ENCODE peak calls at places on chromosomes 6 and 20, in ten cellular contexts. One of them, this sample, is unnamed.
A peak's percentile ranks its signal among the peaks of the same experiment; 100 is the strongest.

GRCh38 chr6:86916393-86916792 is 20.9 kb upstream of the HTR1E start:
- DNase-seq in omental fat pad: no peak
- DNase-seq in stimulated activated CD4-positive, alpha-beta T cell treated with anti-CD3 and anti-CD28 coated beads, Interleukin-2, amount 100 ng/mL, for 24 hours: no peak
- DNase-seq in naive thymus-derived CD8-positive, alpha-beta T cell: no peak
- DNase-seq in activated T-helper 1 cell treated with anti-CD3 and anti-CD28 coated beads, Interleukin-12 subunit alpha, Interleukin-12 subunit beta, Interleukin-2, Interleukin-4 antibody, amounts not matched to agents 30 ng/mL and 10 ng/mL and 1 ng/mL, durations not matched to agents 14 hours and 24 hours and 36 hours: no peak
- DNase-seq in NCI-H460: no peak
- DNase-seq in AG04450: no peak
- DNase-seq in cortex of kidney: no peak
- DNase-seq in fibroblast of lung: no peak
- DNase-seq in choroid plexus epithelial cell: no peak
- DNase-seq in this sample: no peak

GRCh38 chr20:50758469-50758868 is 27.1 kb downstream of the PARD6B start:
- DNase-seq in stimulated activated CD4-positive, alpha-beta T cell treated with anti-CD3 and anti-CD28 coated beads, Interleukin-2, amount 100 ng/mL, for 24 hours: no peak
- DNase-seq in naive thymus-derived CD8-positive, alpha-beta T cell: no peak
- DNase-seq in choroid plexus epithelial cell: no peak
- DNase-seq in activated T-helper 1 cell treated with anti-CD3 and anti-CD28 coated beads, Interleukin-12 subunit alpha, Interleukin-12 subunit beta, Interleukin-2, Interleukin-4 antibody, amounts not matched to agents 30 ng/mL and 10 ng/mL and 1 ng/mL, durations not matched to agents 14 hours and 24 hours and 36 hours: no peak
- DNase-seq in NCI-H460: no peak
- DNase-seq in omental fat pad: no peak
- DNase-seq in fibroblast of lung: no peak
- DNase-seq in cortex of kidney: no peak
- DNase-seq in AG04450: no peak
- DNase-seq in this sample: no peak

GRCh38 chr20:24769878-24770627 is 179.0 kb upstream of the CST7 start:
- DNase-seq in activated T-helper 1 cell treated with anti-CD3 and anti-CD28 coated beads, Interleukin-12 subunit alpha, Interleukin-12 subunit beta, Interleukin-2, Interleukin-4 antibody, amounts not matched to agents 30 ng/mL and 10 ng/mL and 1 ng/mL, durations not matched to agents 14 hours and 24 hours and 36 hours: no peak
- DNase-seq in cortex of kidney: no peak
- DNase-seq in fibroblast of lung: no peak
- DNase-seq in stimulated activated CD4-positive, alpha-beta T cell treated with anti-CD3 and anti-CD28 coated beads, Interleukin-2, amount 100 ng/mL, for 24 hours: no peak
- DNase-seq in omental fat pad: no peak
- DNase-seq in AG04450: no peak
- DNase-seq in naive thymus-derived CD8-positive, alpha-beta T cell: no peak
- DNase-seq in NCI-H460: no peak
- DNase-seq in choroid plexus epithelial cell: no peak
- DNase-seq in this sample: no peak

GRCh38 chr6:39924283-39924682 is 10.0 kb downstream of the MOCS1 start:
- DNase-seq in omental fat pad: no peak
- DNase-seq in NCI-H460: no peak
- DNase-seq in naive thymus-derived CD8-positive, alpha-beta T cell: no peak
- DNase-seq in choroid plexus epithelial cell: no peak
- DNase-seq in activated T-helper 1 cell treated with anti-CD3 and anti-CD28 coated beads, Interleukin-12 subunit alpha, Interleukin-12 subunit beta, Interleukin-2, Interleukin-4 antibody, amounts not matched to agents 30 ng/mL and 10 ng/mL and 1 ng/mL, durations not matched to agents 14 hours and 24 hours and 36 hours: no peak
- DNase-seq in stimulated activated CD4-positive, alpha-beta T cell treated with anti-CD3 and anti-CD28 coated beads, Interleukin-2, amount 100 ng/mL, for 24 hours: no peak
- DNase-seq in cortex of kidney: no peak
- DNase-seq in AG04450: no peak
- DNase-seq in fibroblast of lung: no peak
- DNase-seq in this sample: no peak

GRCh38 chr20:24773751-24774201 is 175.3 kb upstream of the CST7 start:
- DNase-seq in cortex of kidney: no peak
- DNase-seq in NCI-H460: no peak
- DNase-seq in naive thymus-derived CD8-positive, alpha-beta T cell: no peak
- DNase-seq in fibroblast of lung: peak; percentile 66
- DNase-seq in stimulated activated CD4-positive, alpha-beta T cell treated with anti-CD3 and anti-CD28 coated beads, Interleukin-2, amount 100 ng/mL, for 24 hours: peak; percentile 8
- DNase-seq in choroid plexus epithelial cell: peak; percentile 90
- DNase-seq in AG04450: peak; percentile 13
- DNase-seq in activated T-helper 1 cell treated with anti-CD3 and anti-CD28 coated beads, Interleukin-12 subunit alpha, Interleukin-12 subunit beta, Interleukin-2, Interleukin-4 antibody, amounts not matched to agents 30 ng/mL and 10 ng/mL and 1 ng/mL, durations not matched to agents 14 hours and 24 hours and 36 hours: no peak
- DNase-seq in omental fat pad: no peak
- DNase-seq in this sample: no peak

GRCh38 chr6:144134737-144135136 is 15.6 kb upstream of the STX11 start:
- DNase-seq in NCI-H460: no peak
- DNase-seq in fibroblast of lung: peak; percentile 4
- DNase-seq in naive thymus-derived CD8-positive, alpha-beta T cell: no peak
- DNase-seq in cortex of kidney: no peak
- DNase-seq in AG04450: no peak
- DNase-seq in stimulated activated CD4-positive, alpha-beta T cell treated with anti-CD3 and anti-CD28 coated beads, Interleukin-2, amount 100 ng/mL, for 24 hours: no peak
- DNase-seq in activated T-helper 1 cell treated with anti-CD3 and anti-CD28 coated beads, Interleukin-12 subunit alpha, Interleukin-12 subunit beta, Interleukin-2, Interleukin-4 antibody, amounts not matched to agents 30 ng/mL and 10 ng/mL and 1 ng/mL, durations not matched to agents 14 hours and 24 hours and 36 hours: no peak
- DNase-seq in choroid plexus epithelial cell: no peak
- DNase-seq in omental fat pad: no peak
- DNase-seq in this sample: no peak

GRCh38 chr6:159919011-159919511 is 28.3 kb downstream of the MAS1 start:
- DNase-seq in choroid plexus epithelial cell: peak; percentile 72
- DNase-seq in activated T-helper 1 cell treated with anti-CD3 and anti-CD28 coated beads, Interleukin-12 subunit alpha, Interleukin-12 subunit beta, Interleukin-2, Interleukin-4 antibody, amounts not matched to agents 30 ng/mL and 10 ng/mL and 1 ng/mL, durations not matched to agents 14 hours and 24 hours and 36 hours: no peak
- DNase-seq in NCI-H460: no peak
- DNase-seq in omental fat pad: no peak
- DNase-seq in naive thymus-derived CD8-positive, alpha-beta T cell: no peak
- DNase-seq in AG04450: no peak
- DNase-seq in stimulated activated CD4-positive, alpha-beta T cell treated with anti-CD3 and anti-CD28 coated beads, Interleukin-2, amount 100 ng/mL, for 24 hours: no peak
- DNase-seq in fibroblast of lung: peak; percentile 14
- DNase-seq in cortex of kidney: no peak
- DNase-seq in this sample: no peak

GRCh38 chr20:62751551-62752150 is 43.0 kb downstream of the NTSR1 start:
- DNase-seq in naive thymus-derived CD8-positive, alpha-beta T cell: no peak
- DNase-seq in stimulated activated CD4-positive, alpha-beta T cell treated with anti-CD3 and anti-CD28 coated beads, Interleukin-2, amount 100 ng/mL, for 24 hours: no peak
- DNase-seq in activated T-helper 1 cell treated with anti-CD3 and anti-CD28 coated beads, Interleukin-12 subunit alpha, Interleukin-12 subunit beta, Interleukin-2, Interleukin-4 antibody, amounts not matched to agents 30 ng/mL and 10 ng/mL and 1 ng/mL, durations not matched to agents 14 hours and 24 hours and 36 hours: no peak
- DNase-seq in AG04450: no peak
- DNase-seq in omental fat pad: no peak
- DNase-seq in cortex of kidney: no peak
- DNase-seq in fibroblast of lung: no peak
- DNase-seq in choroid plexus epithelial cell: no peak
- DNase-seq in NCI-H460: no peak
- DNase-seq in this sample: no peak

GRCh38 chr20:51208162-51208561 is 185.3 kb upstream of the KCNG1 start:
- DNase-seq in stimulated activated CD4-positive, alpha-beta T cell treated with anti-CD3 and anti-CD28 coated beads, Interleukin-2, amount 100 ng/mL, for 24 hours: no peak
- DNase-seq in cortex of kidney: no peak
- DNase-seq in choroid plexus epithelial cell: no peak
- DNase-seq in activated T-helper 1 cell treated with anti-CD3 and anti-CD28 coated beads, Interleukin-12 subunit alpha, Interleukin-12 subunit beta, Interleukin-2, Interleukin-4 antibody, amounts not matched to agents 30 ng/mL and 10 ng/mL and 1 ng/mL, durations not matched to agents 14 hours and 24 hours and 36 hours: no peak
- DNase-seq in omental fat pad: no peak
- DNase-seq in AG04450: no peak
- DNase-seq in fibroblast of lung: no peak
- DNase-seq in naive thymus-derived CD8-positive, alpha-beta T cell: no peak
- DNase-seq in NCI-H460: no peak
- DNase-seq in this sample: no peak

GRCh38 chr6:161908872-161909271 is 635.0 kb upstream of the AGPAT4 start:
- DNase-seq in fibroblast of lung: no peak
- DNase-seq in NCI-H460: no peak
- DNase-seq in AG04450: no peak
- DNase-seq in cortex of kidney: no peak
- DNase-seq in activated T-helper 1 cell treated with anti-CD3 and anti-CD28 coated beads, Interleukin-12 subunit alpha, Interleukin-12 subunit beta, Interleukin-2, Interleukin-4 antibody, amounts not matched to agents 30 ng/mL and 10 ng/mL and 1 ng/mL, durations not matched to agents 14 hours and 24 hours and 36 hours: no peak
- DNase-seq in choroid plexus epithelial cell: no peak
- DNase-seq in naive thymus-derived CD8-positive, alpha-beta T cell: no peak
- DNase-seq in omental fat pad: no peak
- DNase-seq in stimulated activated CD4-positive, alpha-beta T cell treated with anti-CD3 and anti-CD28 coated beads, Interleukin-2, amount 100 ng/mL, for 24 hours: no peak
- DNase-seq in this sample: no peak

GRCh38 chr6:155648301-155648700 is 192.7 kb upstream of the NOX3 start:
- DNase-seq in NCI-H460: no peak
- DNase-seq in naive thymus-derived CD8-positive, alpha-beta T cell: no peak
- DNase-seq in choroid plexus epithelial cell: no peak
- DNase-seq in AG04450: no peak
- DNase-seq in activated T-helper 1 cell treated with anti-CD3 and anti-CD28 coated beads, Interleukin-12 subunit alpha, Interleukin-12 subunit beta, Interleukin-2, Interleukin-4 antibody, amounts not matched to agents 30 ng/mL and 10 ng/mL and 1 ng/mL, durations not matched to agents 14 hours and 24 hours and 36 hours: no peak
- DNase-seq in fibroblast of lung: no peak
- DNase-seq in cortex of kidney: no peak
- DNase-seq in stimulated activated CD4-positive, alpha-beta T cell treated with anti-CD3 and anti-CD28 coated beads, Interleukin-2, amount 100 ng/mL, for 24 hours: no peak
- DNase-seq in omental fat pad: no peak
- DNase-seq in this sample: no peak

GRCh38 chr20:62818592-62819493 is 2.0 kb downstream of the COL9A3 start:
- DNase-seq in stimulated activated CD4-positive, alpha-beta T cell treated with anti-CD3 and anti-CD28 coated beads, Interleukin-2, amount 100 ng/mL, for 24 hours: no peak
- DNase-seq in AG04450: no peak
- DNase-seq in choroid plexus epithelial cell: peak; percentile 31
- DNase-seq in activated T-helper 1 cell treated with anti-CD3 and anti-CD28 coated beads, Interleukin-12 subunit alpha, Interleukin-12 subunit beta, Interleukin-2, Interleukin-4 antibody, amounts not matched to agents 30 ng/mL and 10 ng/mL and 1 ng/mL, durations not matched to agents 14 hours and 24 hours and 36 hours: no peak
- DNase-seq in NCI-H460: no peak
- DNase-seq in omental fat pad: no peak
- DNase-seq in naive thymus-derived CD8-positive, alpha-beta T cell: no peak
- DNase-seq in fibroblast of lung: peak; percentile 70
- DNase-seq in cortex of kidney: no peak
- DNase-seq in this sample: no peak

GRCh38 chr6:44388876-44389275 is 1.4 kb downstream of the CDC5L start:
- DNase-seq in cortex of kidney: no peak
- DNase-seq in omental fat pad: no peak
- DNase-seq in choroid plexus epithelial cell: no peak
- DNase-seq in NCI-H460: no peak
- DNase-seq in naive thymus-derived CD8-positive, alpha-beta T cell: no peak
- DNase-seq in AG04450: no peak
- DNase-seq in stimulated activated CD4-positive, alpha-beta T cell treated with anti-CD3 and anti-CD28 coated beads, Interleukin-2, amount 100 ng/mL, for 24 hours: no peak
- DNase-seq in activated T-helper 1 cell treated with anti-CD3 and anti-CD28 coated beads, Interleukin-12 subunit alpha, Interleukin-12 subunit beta, Interleukin-2, Interleukin-4 antibody, amounts not matched to agents 30 ng/mL and 10 ng/mL and 1 ng/mL, durations not matched to agents 14 hours and 24 hours and 36 hours: no peak
- DNase-seq in fibroblast of lung: no peak
- DNase-seq in this sample: no peak

GRCh38 chr6:131948221-131948661 is 2.9 kb downstream of the CCN2 start:
- DNase-seq in NCI-H460: no peak
- DNase-seq in cortex of kidney: no peak
- DNase-seq in omental fat pad: no peak
- DNase-seq in AG04450: peak; percentile 43
- DNase-seq in naive thymus-derived CD8-positive, alpha-beta T cell: no peak
- DNase-seq in choroid plexus epithelial cell: peak; percentile 82
- DNase-seq in stimulated activated CD4-positive, alpha-beta T cell treated with anti-CD3 and anti-CD28 coated beads, Interleukin-2, amount 100 ng/mL, for 24 hours: no peak
- DNase-seq in activated T-helper 1 cell treated with anti-CD3 and anti-CD28 coated beads, Interleukin-12 subunit alpha, Interleukin-12 subunit beta, Interleukin-2, Interleukin-4 antibody, amounts not matched to agents 30 ng/mL and 10 ng/mL and 1 ng/mL, durations not matched to agents 14 hours and 24 hours and 36 hours: no peak
- DNase-seq in fibroblast of lung: peak; percentile 43
- DNase-seq in this sample: no peak

GRCh38 chr6:109309917-109310316 is 72.3 kb downstream of the CD164 start:
- DNase-seq in stimulated activated CD4-positive, alpha-beta T cell treated with anti-CD3 and anti-CD28 coated beads, Interleukin-2, amount 100 ng/mL, for 24 hours: no peak
- DNase-seq in omental fat pad: no peak
- DNase-seq in AG04450: no peak
- DNase-seq in NCI-H460: no peak
- DNase-seq in naive thymus-derived CD8-positive, alpha-beta T cell: no peak
- DNase-seq in choroid plexus epithelial cell: no peak
- DNase-seq in cortex of kidney: no peak
- DNase-seq in fibroblast of lung: no peak
- DNase-seq in activated T-helper 1 cell treated with anti-CD3 and anti-CD28 coated beads, Interleukin-12 subunit alpha, Interleukin-12 subunit beta, Interleukin-2, Interleukin-4 antibody, amounts not matched to agents 30 ng/mL and 10 ng/mL and 1 ng/mL, durations not matched to agents 14 hours and 24 hours and 36 hours: no peak
- DNase-seq in this sample: no peak

GRCh38 chr6:159203304-159204005 is 34.3 kb downstream of the FNDC1 start:
- DNase-seq in AG04450: peak; percentile 69
- DNase-seq in NCI-H460: no peak
- DNase-seq in activated T-helper 1 cell treated with anti-CD3 and anti-CD28 coated beads, Interleukin-12 subunit alpha, Interleukin-12 subunit beta, Interleukin-2, Interleukin-4 antibody, amounts not matched to agents 30 ng/mL and 10 ng/mL and 1 ng/mL, durations not matched to agents 14 hours and 24 hours and 36 hours: no peak
- DNase-seq in fibroblast of lung: peak; percentile 81
- DNase-seq in choroid plexus epithelial cell: peak; percentile 93
- DNase-seq in omental fat pad: no peak
- DNase-seq in cortex of kidney: no peak
- DNase-seq in stimulated activated CD4-positive, alpha-beta T cell treated with anti-CD3 and anti-CD28 coated beads, Interleukin-2, amount 100 ng/mL, for 24 hours: no peak
- DNase-seq in naive thymus-derived CD8-positive, alpha-beta T cell: no peak
- DNase-seq in this sample: no peak

GRCh38 chr6:109834131-109834530 is 143.0 kb downstream of the FIG4 start:
- DNase-seq in cortex of kidney: no peak
- DNase-seq in AG04450: no peak
- DNase-seq in choroid plexus epithelial cell: peak; percentile 17
- DNase-seq in NCI-H460: no peak
- DNase-seq in stimulated activated CD4-positive, alpha-beta T cell treated with anti-CD3 and anti-CD28 coated beads, Interleukin-2, amount 100 ng/mL, for 24 hours: no peak
- DNase-seq in naive thymus-derived CD8-positive, alpha-beta T cell: no peak
- DNase-seq in activated T-helper 1 cell treated with anti-CD3 and anti-CD28 coated beads, Interleukin-12 subunit alpha, Interleukin-12 subunit beta, Interleukin-2, Interleukin-4 antibody, amounts not matched to agents 30 ng/mL and 10 ng/mL and 1 ng/mL, durations not matched to agents 14 hours and 24 hours and 36 hours: no peak
- DNase-seq in fibroblast of lung: peak; percentile 14
- DNase-seq in omental fat pad: no peak
- DNase-seq in this sample: no peak

GRCh38 chr6:31734703-31735500 is 1.4 kb downstream of the CLIC1 start:
- DNase-seq in naive thymus-derived CD8-positive, alpha-beta T cell: peak; percentile 32
- DNase-seq in activated T-helper 1 cell treated with anti-CD3 and anti-CD28 coated beads, Interleukin-12 subunit alpha, Interleukin-12 subunit beta, Interleukin-2, Interleukin-4 antibody, amounts not matched to agents 30 ng/mL and 10 ng/mL and 1 ng/mL, durations not matched to agents 14 hours and 24 hours and 36 hours: peak; percentile 56
- DNase-seq in cortex of kidney: no peak
- DNase-seq in stimulated activated CD4-positive, alpha-beta T cell treated with anti-CD3 and anti-CD28 coated beads, Interleukin-2, amount 100 ng/mL, for 24 hours: peak; percentile 52
- DNase-seq in fibroblast of lung: peak; percentile 21
- DNase-seq in omental fat pad: no peak
- DNase-seq in AG04450: no peak
- DNase-seq in NCI-H460: no peak
- DNase-seq in choroid plexus epithelial cell: peak; percentile 61
- DNase-seq in this sample: no peak

GRCh38 chr20:58131581-58132142 is 96.8 kb downstream of the ANKRD60 start:
- DNase-seq in choroid plexus epithelial cell: peak; percentile 89
- DNase-seq in cortex of kidney: no peak
- DNase-seq in omental fat pad: no peak
- DNase-seq in fibroblast of lung: peak; percentile 84
- DNase-seq in naive thymus-derived CD8-positive, alpha-beta T cell: no peak
- DNase-seq in AG04450: no peak
- DNase-seq in stimulated activated CD4-positive, alpha-beta T cell treated with anti-CD3 and anti-CD28 coated beads, Interleukin-2, amount 100 ng/mL, for 24 hours: no peak
- DNase-seq in NCI-H460: no peak
- DNase-seq in activated T-helper 1 cell treated with anti-CD3 and anti-CD28 coated beads, Interleukin-12 subunit alpha, Interleukin-12 subunit beta, Interleukin-2, Interleukin-4 antibody, amounts not matched to agents 30 ng/mL and 10 ng/mL and 1 ng/mL, durations not matched to agents 14 hours and 24 hours and 36 hours: no peak
- DNase-seq in this sample: no peak

This sample was measured in NCI-H510A.